ENCODE peak calls at places on chromosomes 5 and 9, in four cellular contexts. D, G, C and R are unnamed samples.

GRCh38 chr5:36459191-36460135 is 146.9 kb upstream of the SLC1A3 start:
- DNase-seq in C (peak), D (peak), G (peak), R (no peak)

GRCh38 chr5:15621094-15621493 is 121.1 kb downstream of the FBXL7 start:
- DNase-seq in G (no peak), D (no peak), C (no peak), R (no peak)

GRCh38 chr9:117835798-117836197 is 131.6 kb downstream of the TLR4 start:
- DNase-seq in D (no peak), C (no peak), G (no peak), R (no peak)

GRCh38 chr5:124072570-124072969 is 560.6 kb downstream of the CSNK1G3 start:
- DNase-seq in G (no peak), C (no peak), D (no peak), R (no peak)

GRCh38 chr9:121133104-121133816 is 58.5 kb downstream of the CNTRL start:
- DNase-seq in G (peak), D (peak), C (no peak), R (peak)

GRCh38 chr5:161851691-161852299 is 3.9 kb downstream of the GABRA1 start:
- DNase-seq in C (no peak), G (no peak), D (no peak), R (no peak)

GRCh38 chr5:81948349-81948748 is 23.5 kb upstream of the ATG10 start:
- DNase-seq in D (no peak), G (no peak), C (no peak), R (no peak)

GRCh38 chr5:160970605-160971191 is 118.7 kb upstream of the ATP10B start:
- DNase-seq in C (no peak), G (no peak), D (no peak), R (no peak)

GRCh38 chr9:6354072-6354686 is 26.0 kb downstream of the TPD52L3 start:
- DNase-seq in D (peak), G (peak), C (peak), R (peak)

GRCh38 chr5:96582343-96582742 is 79.8 kb upstream of the CAST start:
- DNase-seq in D (no peak), G (no peak), C (no peak), R (no peak)

GRCh38 chr9:104961238-104961637 is 33.3 kb upstream of the ABCA1 start:
- DNase-seq in D (peak), C (peak), G (peak), R (peak)

GRCh38 chr5:64149268-64149667 is 16.4 kb upstream of the RNF180 start:
- DNase-seq in G (no peak), C (no peak), D (no peak), R (no peak)

GRCh38 chr5:178428341-178429155 is 161.6 kb downstream of the COL23A1 start:
- DNase-seq in D (no peak), C (no peak), G (no peak), R (no peak)

GRCh38 chr5:123610209-123610608 is 98.2 kb downstream of the CSNK1G3 start:
- DNase-seq in C (no peak), D (no peak), G (no peak), R (no peak)

GRCh38 chr9:77149879-77150278 is 27.5 kb upstream of the VPS13A start:
- DNase-seq in C (no peak), D (no peak), G (no peak), R (no peak)

GRCh38 chr5:160525471-160526261 is 104.0 kb downstream of the PTTG1 start:
- DNase-seq in D (no peak), C (no peak), G (no peak), R (no peak)

GRCh38 chr5:36902353-36902752 is 25.8 kb downstream of the NIPBL start:
- DNase-seq in C (no peak), D (no peak), G (no peak), R (no peak)

GRCh38 chr5:36389245-36389644 is 87.5 kb upstream of the RANBP3L start:
- DNase-seq in C (no peak), D (no peak), G (peak), R (no peak)

GRCh38 chr5:99061711-99062110 is 132.9 kb upstream of the CHD1 start:
- DNase-seq in D (no peak), C (no peak), G (no peak), R (no peak)

GRCh38 chr9:88051138-88051537 is 76.8 kb upstream of the CDK20 start:
- DNase-seq in G (no peak), C (no peak), D (no peak), R (no peak)

GRCh38 chr5:78647838-78648358 is 674 bp downstream of the LHFPL2 start:
- DNase-seq in D (no peak), C (no peak), G (no peak), R (peak)

GRCh38 chr9:11794984-11795383 is 898.2 kb upstream of the TYRP1 start:
- DNase-seq in C (no peak), G (no peak), D (no peak), R (no peak)

GRCh38 chr5:31806566-31806965 is 167.6 kb downstream of the PDZD2 start:
- DNase-seq in C (no peak), G (no peak), D (no peak), R (no peak)

GRCh38 chr5:20213803-20214202 is 225.8 kb upstream of the CDH18 start:
- DNase-seq in G (no peak), C (no peak), D (no peak), R (no peak)

GRCh38 chr9:94881946-94882345 is 155.4 kb downstream of the AOPEP start:
- DNase-seq in D (no peak), G (no peak), C (no peak), R (no peak)

GRCh38 chr9:119951090-119951489 is 581.9 kb upstream of the BRINP1 start:
- DNase-seq in G (no peak), C (no peak), D (no peak), R (no peak)

GRCh38 chr5:9927521-9927997 is 297.4 kb upstream of the TAS2R1 start:
- DNase-seq in G (no peak), C (no peak), D (no peak), R (no peak)

GRCh38 chr5:32458799-32459400 is 14.4 kb upstream of the ZFR start:
- DNase-seq in C (no peak), D (peak), G (no peak), R (no peak)

GRCh38 chr5:124659798-124660197 is 86.6 kb downstream of the ZNF608 start:
- DNase-seq in G (no peak), C (no peak), D (no peak), R (no peak)

GRCh38 chr5:172293745-172294342 is 10.3 kb upstream of the UBTD2 start:
- DNase-seq in C (no peak), D (no peak), G (no peak), R (no peak)
- TF ChIP-seq CREM in C (no peak), D (no peak), G (no peak), R (no peak)

GRCh38 chr5:1111727-1112289 is at the start of gene SLC12A7:
- DNase-seq in G (peak), D (no peak), C (no peak), R (peak)
- TF ChIP-seq CREM in G (no peak), D (no peak), C (no peak), R (no peak)

DNA sequence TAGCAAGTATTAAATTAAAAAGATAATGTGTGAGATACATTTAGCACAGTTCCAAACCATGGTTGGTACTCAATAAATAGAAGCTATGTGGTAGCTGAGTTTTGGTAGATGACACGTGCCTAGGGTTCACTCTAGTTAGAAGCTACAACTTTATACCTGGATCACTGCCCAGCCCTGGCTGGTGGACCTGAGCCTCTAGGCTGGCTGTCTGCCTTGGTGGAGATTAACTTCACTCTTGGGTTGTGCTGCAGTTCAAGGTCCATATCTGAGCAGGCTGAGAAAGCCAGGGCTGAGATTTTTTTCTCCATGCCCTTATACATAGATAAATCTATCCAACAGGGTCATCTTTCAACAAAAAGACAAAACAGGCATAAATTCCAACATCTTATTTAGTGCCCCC is 44.6 kb upstream of the SPDL1 start:
- DNase-seq in G (no peak), D (no peak), C (no peak), R (no peak)
- TF ChIP-seq CREM in G (no peak), D (no peak), C (no peak), R (no peak)

GRCh38 chr5:93273176-93273575 is 307.8 kb downstream of the NR2F1-AS1 start:
- DNase-seq in C (no peak), D (no peak), G (no peak), R (no peak)
- TF ChIP-seq CREM in C (no peak), D (no peak), G (no peak), R (no peak)